ENCODE peak calls at places on chromosome 22, in six cellular contexts. One of them, this sample, is unnamed.

GRCh38 chr22:38724926-38725571 is 19.3 kb downstream of the GTPBP1 start:
- DNase-seq in activated CD4-positive, alpha-beta T cell treated with anti-CD3 and anti-CD28 coated beads, Interleukin-2, amount 50 U/mL, for 48 hours: no peak
- DNase-seq in RWPE1: no peak
- DNase-seq in dermis microvascular lymphatic vessel endothelial cell: peak
- DNase-seq in fibroblast of pulmonary artery: peak
- DNase-seq in stimulated activated CD8-positive, alpha-beta memory T cell treated with anti-CD3 and anti-CD28 coated beads, Interleukin-4, amount 100 ng/mL, for 24 hours: no peak
- DNase-seq in this sample: peak

GRCh38 chr22:47156352-47157092 is 394.1 kb downstream of the TBC1D22A start:
- DNase-seq in activated CD4-positive, alpha-beta T cell treated with anti-CD3 and anti-CD28 coated beads, Interleukin-2, amount 50 U/mL, for 48 hours: no peak
- DNase-seq in RWPE1: no peak
- DNase-seq in dermis microvascular lymphatic vessel endothelial cell: no peak
- DNase-seq in fibroblast of pulmonary artery: no peak
- DNase-seq in stimulated activated CD8-positive, alpha-beta memory T cell treated with anti-CD3 and anti-CD28 coated beads, Interleukin-4, amount 100 ng/mL, for 24 hours: no peak
- DNase-seq in this sample: no peak

GRCh38 chr22:46374663-46375474 is 39.4 kb downstream of the TRMU start:
- DNase-seq in activated CD4-positive, alpha-beta T cell treated with anti-CD3 and anti-CD28 coated beads, Interleukin-2, amount 50 U/mL, for 48 hours: no peak
- DNase-seq in RWPE1: no peak
- DNase-seq in dermis microvascular lymphatic vessel endothelial cell: no peak
- DNase-seq in fibroblast of pulmonary artery: no peak
- DNase-seq in stimulated activated CD8-positive, alpha-beta memory T cell treated with anti-CD3 and anti-CD28 coated beads, Interleukin-4, amount 100 ng/mL, for 24 hours: no peak
- DNase-seq in this sample: no peak

GRCh38 chr22:25396615-25397200 is 167.8 kb upstream of the GRK3 start:
- DNase-seq in activated CD4-positive, alpha-beta T cell treated with anti-CD3 and anti-CD28 coated beads, Interleukin-2, amount 50 U/mL, for 48 hours: no peak
- DNase-seq in RWPE1: no peak
- DNase-seq in dermis microvascular lymphatic vessel endothelial cell: no peak
- DNase-seq in fibroblast of pulmonary artery: no peak
- DNase-seq in stimulated activated CD8-positive, alpha-beta memory T cell treated with anti-CD3 and anti-CD28 coated beads, Interleukin-4, amount 100 ng/mL, for 24 hours: no peak
- DNase-seq in this sample: no peak

GRCh38 chr22:45777046-45777851 is 105.6 kb downstream of the ATXN10 start:
- DNase-seq in activated CD4-positive, alpha-beta T cell treated with anti-CD3 and anti-CD28 coated beads, Interleukin-2, amount 50 U/mL, for 48 hours: no peak
- DNase-seq in RWPE1: peak
- DNase-seq in dermis microvascular lymphatic vessel endothelial cell: peak
- DNase-seq in fibroblast of pulmonary artery: peak
- DNase-seq in stimulated activated CD8-positive, alpha-beta memory T cell treated with anti-CD3 and anti-CD28 coated beads, Interleukin-4, amount 100 ng/mL, for 24 hours: no peak
- DNase-seq in this sample: no peak

GRCh38 chr22:37259540-37260029 is 15.5 kb upstream of the RAC2 start:
- DNase-seq in activated CD4-positive, alpha-beta T cell treated with anti-CD3 and anti-CD28 coated beads, Interleukin-2, amount 50 U/mL, for 48 hours: peak
- DNase-seq in RWPE1: peak
- DNase-seq in dermis microvascular lymphatic vessel endothelial cell: peak
- DNase-seq in fibroblast of pulmonary artery: peak
- DNase-seq in stimulated activated CD8-positive, alpha-beta memory T cell treated with anti-CD3 and anti-CD28 coated beads, Interleukin-4, amount 100 ng/mL, for 24 hours: no peak
- DNase-seq in this sample: no peak

GRCh38 chr22:30742291-30743256 is 47.9 kb downstream of the OSBP2 start:
- DNase-seq in activated CD4-positive, alpha-beta T cell treated with anti-CD3 and anti-CD28 coated beads, Interleukin-2, amount 50 U/mL, for 48 hours: peak
- DNase-seq in RWPE1: no peak
- DNase-seq in dermis microvascular lymphatic vessel endothelial cell: no peak
- DNase-seq in fibroblast of pulmonary artery: no peak
- DNase-seq in stimulated activated CD8-positive, alpha-beta memory T cell treated with anti-CD3 and anti-CD28 coated beads, Interleukin-4, amount 100 ng/mL, for 24 hours: no peak
- DNase-seq in this sample: no peak

GRCh38 chr22:45884201-45885067 is 92.5 kb downstream of the WNT7B start:
- DNase-seq in activated CD4-positive, alpha-beta T cell treated with anti-CD3 and anti-CD28 coated beads, Interleukin-2, amount 50 U/mL, for 48 hours: no peak
- DNase-seq in RWPE1: no peak
- DNase-seq in dermis microvascular lymphatic vessel endothelial cell: no peak
- DNase-seq in fibroblast of pulmonary artery: no peak
- DNase-seq in stimulated activated CD8-positive, alpha-beta memory T cell treated with anti-CD3 and anti-CD28 coated beads, Interleukin-4, amount 100 ng/mL, for 24 hours: no peak
- DNase-seq in this sample: no peak

GRCh38 chr22:36356708-36357694 is 30.8 kb downstream of the MYH9 start:
- DNase-seq in activated CD4-positive, alpha-beta T cell treated with anti-CD3 and anti-CD28 coated beads, Interleukin-2, amount 50 U/mL, for 48 hours: peak
- DNase-seq in RWPE1: no peak
- DNase-seq in dermis microvascular lymphatic vessel endothelial cell: peak
- DNase-seq in fibroblast of pulmonary artery: no peak
- DNase-seq in stimulated activated CD8-positive, alpha-beta memory T cell treated with anti-CD3 and anti-CD28 coated beads, Interleukin-4, amount 100 ng/mL, for 24 hours: no peak
- DNase-seq in this sample: peak

GRCh38 chr22:19801340-19802000 is 40.9 kb downstream of the TBX1 start:
- DNase-seq in activated CD4-positive, alpha-beta T cell treated with anti-CD3 and anti-CD28 coated beads, Interleukin-2, amount 50 U/mL, for 48 hours: no peak
- DNase-seq in RWPE1: no peak
- DNase-seq in dermis microvascular lymphatic vessel endothelial cell: no peak
- DNase-seq in fibroblast of pulmonary artery: no peak
- DNase-seq in stimulated activated CD8-positive, alpha-beta memory T cell treated with anti-CD3 and anti-CD28 coated beads, Interleukin-4, amount 100 ng/mL, for 24 hours: no peak
- DNase-seq in this sample: no peak

GRCh38 chr22:32493551-32493950 is 18.9 kb downstream of the FBXO7 start:
- DNase-seq in activated CD4-positive, alpha-beta T cell treated with anti-CD3 and anti-CD28 coated beads, Interleukin-2, amount 50 U/mL, for 48 hours: no peak
- DNase-seq in RWPE1: no peak
- DNase-seq in dermis microvascular lymphatic vessel endothelial cell: peak
- DNase-seq in fibroblast of pulmonary artery: no peak
- DNase-seq in stimulated activated CD8-positive, alpha-beta memory T cell treated with anti-CD3 and anti-CD28 coated beads, Interleukin-4, amount 100 ng/mL, for 24 hours: no peak
- DNase-seq in this sample: no peak

GRCh38 chr22:25077056-25077455 is 122.6 kb upstream of the CRYBB3 start:
- DNase-seq in activated CD4-positive, alpha-beta T cell treated with anti-CD3 and anti-CD28 coated beads, Interleukin-2, amount 50 U/mL, for 48 hours: no peak
- DNase-seq in RWPE1: no peak
- DNase-seq in dermis microvascular lymphatic vessel endothelial cell: no peak
- DNase-seq in fibroblast of pulmonary artery: no peak
- DNase-seq in stimulated activated CD8-positive, alpha-beta memory T cell treated with anti-CD3 and anti-CD28 coated beads, Interleukin-4, amount 100 ng/mL, for 24 hours: no peak
- DNase-seq in this sample: no peak

GRCh38 chr22:42131562-42131961 is 952 bp upstream of the CYP2D6 start:
- DNase-seq in activated CD4-positive, alpha-beta T cell treated with anti-CD3 and anti-CD28 coated beads, Interleukin-2, amount 50 U/mL, for 48 hours: no peak
- DNase-seq in RWPE1: no peak
- DNase-seq in dermis microvascular lymphatic vessel endothelial cell: no peak
- DNase-seq in fibroblast of pulmonary artery: no peak
- DNase-seq in stimulated activated CD8-positive, alpha-beta memory T cell treated with anti-CD3 and anti-CD28 coated beads, Interleukin-4, amount 100 ng/mL, for 24 hours: no peak
- DNase-seq in this sample: no peak

GRCh38 chr22:26681395-26681821 is 24.0 kb downstream of the MIAT start:
- DNase-seq in activated CD4-positive, alpha-beta T cell treated with anti-CD3 and anti-CD28 coated beads, Interleukin-2, amount 50 U/mL, for 48 hours: no peak
- DNase-seq in RWPE1: no peak
- DNase-seq in dermis microvascular lymphatic vessel endothelial cell: peak
- DNase-seq in fibroblast of pulmonary artery: peak
- DNase-seq in stimulated activated CD8-positive, alpha-beta memory T cell treated with anti-CD3 and anti-CD28 coated beads, Interleukin-4, amount 100 ng/mL, for 24 hours: no peak
- DNase-seq in this sample: no peak

GRCh38 chr22:37681556-37682049 is 4.5 kb upstream of the NOL12 start:
- DNase-seq in activated CD4-positive, alpha-beta T cell treated with anti-CD3 and anti-CD28 coated beads, Interleukin-2, amount 50 U/mL, for 48 hours: peak
- DNase-seq in RWPE1: peak
- DNase-seq in dermis microvascular lymphatic vessel endothelial cell: peak
- DNase-seq in fibroblast of pulmonary artery: peak
- DNase-seq in stimulated activated CD8-positive, alpha-beta memory T cell treated with anti-CD3 and anti-CD28 coated beads, Interleukin-4, amount 100 ng/mL, for 24 hours: peak
- DNase-seq in this sample: peak

GRCh38 chr22:38788417-38788816 is 5.5 kb downstream of the DNAL4 start:
- DNase-seq in activated CD4-positive, alpha-beta T cell treated with anti-CD3 and anti-CD28 coated beads, Interleukin-2, amount 50 U/mL, for 48 hours: no peak
- DNase-seq in RWPE1: no peak
- DNase-seq in dermis microvascular lymphatic vessel endothelial cell: peak
- DNase-seq in fibroblast of pulmonary artery: peak
- DNase-seq in stimulated activated CD8-positive, alpha-beta memory T cell treated with anti-CD3 and anti-CD28 coated beads, Interleukin-4, amount 100 ng/mL, for 24 hours: no peak
- DNase-seq in this sample: no peak

GRCh38 chr22:39622881-39623367 is 52.4 kb downstream of the CACNA1I start:
- DNase-seq in activated CD4-positive, alpha-beta T cell treated with anti-CD3 and anti-CD28 coated beads, Interleukin-2, amount 50 U/mL, for 48 hours: peak
- DNase-seq in RWPE1: no peak
- DNase-seq in dermis microvascular lymphatic vessel endothelial cell: peak
- DNase-seq in fibroblast of pulmonary artery: peak
- DNase-seq in stimulated activated CD8-positive, alpha-beta memory T cell treated with anti-CD3 and anti-CD28 coated beads, Interleukin-4, amount 100 ng/mL, for 24 hours: peak
- DNase-seq in this sample: peak

GRCh38 chr22:32323513-32324164 is 34.0 kb upstream of the RFPL3 start:
- DNase-seq in activated CD4-positive, alpha-beta T cell treated with anti-CD3 and anti-CD28 coated beads, Interleukin-2, amount 50 U/mL, for 48 hours: no peak
- DNase-seq in RWPE1: no peak
- DNase-seq in dermis microvascular lymphatic vessel endothelial cell: no peak
- DNase-seq in fibroblast of pulmonary artery: no peak
- DNase-seq in stimulated activated CD8-positive, alpha-beta memory T cell treated with anti-CD3 and anti-CD28 coated beads, Interleukin-4, amount 100 ng/mL, for 24 hours: no peak
- DNase-seq in this sample: no peak

GRCh38 chr22:36104435-36104834 is 56.1 kb downstream of the APOL3 start:
- DNase-seq in activated CD4-positive, alpha-beta T cell treated with anti-CD3 and anti-CD28 coated beads, Interleukin-2, amount 50 U/mL, for 48 hours: no peak
- DNase-seq in RWPE1: no peak
- DNase-seq in dermis microvascular lymphatic vessel endothelial cell: no peak
- DNase-seq in fibroblast of pulmonary artery: no peak
- DNase-seq in stimulated activated CD8-positive, alpha-beta memory T cell treated with anti-CD3 and anti-CD28 coated beads, Interleukin-4, amount 100 ng/mL, for 24 hours: no peak
- DNase-seq in this sample: no peak

GRCh38 chr22:37077802-37078448 is 26.4 kb downstream of the KCTD17 start:
- DNase-seq in activated CD4-positive, alpha-beta T cell treated with anti-CD3 and anti-CD28 coated beads, Interleukin-2, amount 50 U/mL, for 48 hours: peak
- DNase-seq in RWPE1: peak
- DNase-seq in dermis microvascular lymphatic vessel endothelial cell: peak
- DNase-seq in fibroblast of pulmonary artery: peak
- DNase-seq in stimulated activated CD8-positive, alpha-beta memory T cell treated with anti-CD3 and anti-CD28 coated beads, Interleukin-4, amount 100 ng/mL, for 24 hours: peak
- DNase-seq in this sample: peak

GRCh38 chr22:23071163-23072034 is 1.1 kb downstream of the GNAZ start:
- DNase-seq in activated CD4-positive, alpha-beta T cell treated with anti-CD3 and anti-CD28 coated beads, Interleukin-2, amount 50 U/mL, for 48 hours: no peak
- DNase-seq in RWPE1: no peak
- DNase-seq in dermis microvascular lymphatic vessel endothelial cell: no peak
- DNase-seq in fibroblast of pulmonary artery: no peak
- DNase-seq in stimulated activated CD8-positive, alpha-beta memory T cell treated with anti-CD3 and anti-CD28 coated beads, Interleukin-4, amount 100 ng/mL, for 24 hours: no peak
- DNase-seq in this sample: no peak

GRCh38 chr22:36292823-36293530 is 40.0 kb downstream of the APOL1 start:
- DNase-seq in activated CD4-positive, alpha-beta T cell treated with anti-CD3 and anti-CD28 coated beads, Interleukin-2, amount 50 U/mL, for 48 hours: no peak
- DNase-seq in RWPE1: no peak
- DNase-seq in dermis microvascular lymphatic vessel endothelial cell: no peak
- DNase-seq in fibroblast of pulmonary artery: no peak
- DNase-seq in stimulated activated CD8-positive, alpha-beta memory T cell treated with anti-CD3 and anti-CD28 coated beads, Interleukin-4, amount 100 ng/mL, for 24 hours: no peak
- DNase-seq in this sample: no peak

GRCh38 chr22:38760477-38761201 is 4.8 kb upstream of the SUN2 start:
- DNase-seq in activated CD4-positive, alpha-beta T cell treated with anti-CD3 and anti-CD28 coated beads, Interleukin-2, amount 50 U/mL, for 48 hours: no peak
- DNase-seq in RWPE1: no peak
- DNase-seq in dermis microvascular lymphatic vessel endothelial cell: no peak
- DNase-seq in fibroblast of pulmonary artery: peak
- DNase-seq in stimulated activated CD8-positive, alpha-beta memory T cell treated with anti-CD3 and anti-CD28 coated beads, Interleukin-4, amount 100 ng/mL, for 24 hours: no peak
- DNase-seq in this sample: peak

GRCh38 chr22:35630387-35630793 is 13.3 kb upstream of the MB start:
- DNase-seq in activated CD4-positive, alpha-beta T cell treated with anti-CD3 and anti-CD28 coated beads, Interleukin-2, amount 50 U/mL, for 48 hours: no peak
- DNase-seq in RWPE1: peak
- DNase-seq in dermis microvascular lymphatic vessel endothelial cell: no peak
- DNase-seq in fibroblast of pulmonary artery: peak
- DNase-seq in stimulated activated CD8-positive, alpha-beta memory T cell treated with anti-CD3 and anti-CD28 coated beads, Interleukin-4, amount 100 ng/mL, for 24 hours: no peak
- DNase-seq in this sample: no peak

GRCh38 chr22:31838917-31839316 is 85.1 kb downstream of the DEPDC5 start:
- DNase-seq in activated CD4-positive, alpha-beta T cell treated with anti-CD3 and anti-CD28 coated beads, Interleukin-2, amount 50 U/mL, for 48 hours: no peak
- DNase-seq in RWPE1: peak
- DNase-seq in dermis microvascular lymphatic vessel endothelial cell: no peak
- DNase-seq in fibroblast of pulmonary artery: no peak
- DNase-seq in stimulated activated CD8-positive, alpha-beta memory T cell treated with anti-CD3 and anti-CD28 coated beads, Interleukin-4, amount 100 ng/mL, for 24 hours: no peak
- DNase-seq in this sample: no peak

GRCh38 chr22:37267128-37267587 is 15.2 kb upstream of the CYTH4 start:
- DNase-seq in activated CD4-positive, alpha-beta T cell treated with anti-CD3 and anti-CD28 coated beads, Interleukin-2, amount 50 U/mL, for 48 hours: peak
- DNase-seq in RWPE1: peak
- DNase-seq in dermis microvascular lymphatic vessel endothelial cell: peak
- DNase-seq in fibroblast of pulmonary artery: no peak
- DNase-seq in stimulated activated CD8-positive, alpha-beta memory T cell treated with anti-CD3 and anti-CD28 coated beads, Interleukin-4, amount 100 ng/mL, for 24 hours: peak
- DNase-seq in this sample: peak

GRCh38 chr22:32823024-32823730 is 21.7 kb downstream of the TIMP3 start:
- DNase-seq in activated CD4-positive, alpha-beta T cell treated with anti-CD3 and anti-CD28 coated beads, Interleukin-2, amount 50 U/mL, for 48 hours: peak
- DNase-seq in RWPE1: no peak
- DNase-seq in dermis microvascular lymphatic vessel endothelial cell: peak
- DNase-seq in fibroblast of pulmonary artery: peak
- DNase-seq in stimulated activated CD8-positive, alpha-beta memory T cell treated with anti-CD3 and anti-CD28 coated beads, Interleukin-4, amount 100 ng/mL, for 24 hours: no peak
- DNase-seq in this sample: peak

GRCh38 chr22:19120829-19121630 is 1.2 kb downstream of the DGCR2 start:
- DNase-seq in activated CD4-positive, alpha-beta T cell treated with anti-CD3 and anti-CD28 coated beads, Interleukin-2, amount 50 U/mL, for 48 hours: no peak
- DNase-seq in RWPE1: peak
- DNase-seq in dermis microvascular lymphatic vessel endothelial cell: peak
- DNase-seq in fibroblast of pulmonary artery: peak
- DNase-seq in stimulated activated CD8-positive, alpha-beta memory T cell treated with anti-CD3 and anti-CD28 coated beads, Interleukin-4, amount 100 ng/mL, for 24 hours: no peak
- DNase-seq in this sample: no peak

GRCh38 chr22:26593763-26594162 is 3.8 kb upstream of the TPST2 start:
- DNase-seq in activated CD4-positive, alpha-beta T cell treated with anti-CD3 and anti-CD28 coated beads, Interleukin-2, amount 50 U/mL, for 48 hours: no peak
- DNase-seq in RWPE1: no peak
- DNase-seq in dermis microvascular lymphatic vessel endothelial cell: no peak
- DNase-seq in fibroblast of pulmonary artery: no peak
- DNase-seq in stimulated activated CD8-positive, alpha-beta memory T cell treated with anti-CD3 and anti-CD28 coated beads, Interleukin-4, amount 100 ng/mL, for 24 hours: no peak
- DNase-seq in this sample: no peak

GRCh38 chr22:43811777-43812148 is 342 bp downstream of the EFCAB6 start:
- DNase-seq in activated CD4-positive, alpha-beta T cell treated with anti-CD3 and anti-CD28 coated beads, Interleukin-2, amount 50 U/mL, for 48 hours: no peak
- DNase-seq in RWPE1: peak
- DNase-seq in dermis microvascular lymphatic vessel endothelial cell: peak
- DNase-seq in fibroblast of pulmonary artery: peak
- DNase-seq in stimulated activated CD8-positive, alpha-beta memory T cell treated with anti-CD3 and anti-CD28 coated beads, Interleukin-4, amount 100 ng/mL, for 24 hours: no peak
- DNase-seq in this sample: peak

GRCh38 chr22:33451851-33452469 is 393.8 kb upstream of the SYN3 start:
- DNase-seq in activated CD4-positive, alpha-beta T cell treated with anti-CD3 and anti-CD28 coated beads, Interleukin-2, amount 50 U/mL, for 48 hours: no peak
- DNase-seq in RWPE1: no peak
- DNase-seq in dermis microvascular lymphatic vessel endothelial cell: no peak
- DNase-seq in fibroblast of pulmonary artery: no peak
- DNase-seq in stimulated activated CD8-positive, alpha-beta memory T cell treated with anti-CD3 and anti-CD28 coated beads, Interleukin-4, amount 100 ng/mL, for 24 hours: no peak
- DNase-seq in this sample: no peak

GRCh38 chr22:44724416-44724815 is 22.4 kb downstream of the PRR5 start:
- DNase-seq in activated CD4-positive, alpha-beta T cell treated with anti-CD3 and anti-CD28 coated beads, Interleukin-2, amount 50 U/mL, for 48 hours: no peak
- DNase-seq in RWPE1: no peak
- DNase-seq in dermis microvascular lymphatic vessel endothelial cell: no peak
- DNase-seq in fibroblast of pulmonary artery: no peak
- DNase-seq in stimulated activated CD8-positive, alpha-beta memory T cell treated with anti-CD3 and anti-CD28 coated beads, Interleukin-4, amount 100 ng/mL, for 24 hours: no peak
- DNase-seq in this sample: no peak

GRCh38 chr22:25281675-25282345 is 62.4 kb downstream of the CRYBB2 start:
- DNase-seq in activated CD4-positive, alpha-beta T cell treated with anti-CD3 and anti-CD28 coated beads, Interleukin-2, amount 50 U/mL, for 48 hours: no peak
- DNase-seq in RWPE1: no peak
- DNase-seq in dermis microvascular lymphatic vessel endothelial cell: no peak
- DNase-seq in fibroblast of pulmonary artery: no peak
- DNase-seq in stimulated activated CD8-positive, alpha-beta memory T cell treated with anti-CD3 and anti-CD28 coated beads, Interleukin-4, amount 100 ng/mL, for 24 hours: no peak
- DNase-seq in this sample: peak

GRCh38 chr22:36237462-36238347 is 1.6 kb downstream of the APOL2 start:
- DNase-seq in activated CD4-positive, alpha-beta T cell treated with anti-CD3 and anti-CD28 coated beads, Interleukin-2, amount 50 U/mL, for 48 hours: peak
- DNase-seq in RWPE1: no peak
- DNase-seq in dermis microvascular lymphatic vessel endothelial cell: peak
- DNase-seq in fibroblast of pulmonary artery: peak
- DNase-seq in stimulated activated CD8-positive, alpha-beta memory T cell treated with anti-CD3 and anti-CD28 coated beads, Interleukin-4, amount 100 ng/mL, for 24 hours: no peak
- DNase-seq in this sample: no peak

GRCh38 chr22:47163481-47163875 is 401.0 kb downstream of the TBC1D22A start:
- DNase-seq in activated CD4-positive, alpha-beta T cell treated with anti-CD3 and anti-CD28 coated beads, Interleukin-2, amount 50 U/mL, for 48 hours: no peak
- DNase-seq in RWPE1: no peak
- DNase-seq in dermis microvascular lymphatic vessel endothelial cell: no peak
- DNase-seq in fibroblast of pulmonary artery: no peak
- DNase-seq in stimulated activated CD8-positive, alpha-beta memory T cell treated with anti-CD3 and anti-CD28 coated beads, Interleukin-4, amount 100 ng/mL, for 24 hours: no peak
- DNase-seq in this sample: no peak

GRCh38 chr22:39087881-39088687 is 9.0 kb upstream of the APOBEC3H start:
- DNase-seq in activated CD4-positive, alpha-beta T cell treated with anti-CD3 and anti-CD28 coated beads, Interleukin-2, amount 50 U/mL, for 48 hours: no peak
- DNase-seq in RWPE1: no peak
- DNase-seq in dermis microvascular lymphatic vessel endothelial cell: peak
- DNase-seq in fibroblast of pulmonary artery: no peak
- DNase-seq in stimulated activated CD8-positive, alpha-beta memory T cell treated with anti-CD3 and anti-CD28 coated beads, Interleukin-4, amount 100 ng/mL, for 24 hours: no peak
- DNase-seq in this sample: no peak

GRCh38 chr22:42069801-42070516 is 653 bp downstream of the NAGA start:
- DNase-seq in activated CD4-positive, alpha-beta T cell treated with anti-CD3 and anti-CD28 coated beads, Interleukin-2, amount 50 U/mL, for 48 hours: no peak
- DNase-seq in RWPE1: no peak
- DNase-seq in dermis microvascular lymphatic vessel endothelial cell: no peak
- DNase-seq in fibroblast of pulmonary artery: no peak
- DNase-seq in stimulated activated CD8-positive, alpha-beta memory T cell treated with anti-CD3 and anti-CD28 coated beads, Interleukin-4, amount 100 ng/mL, for 24 hours: no peak
- DNase-seq in this sample: peak

GRCh38 chr22:30680998-30681770 is 13.5 kb upstream of the OSBP2 start:
- DNase-seq in activated CD4-positive, alpha-beta T cell treated with anti-CD3 and anti-CD28 coated beads, Interleukin-2, amount 50 U/mL, for 48 hours: no peak
- DNase-seq in RWPE1: no peak
- DNase-seq in dermis microvascular lymphatic vessel endothelial cell: no peak
- DNase-seq in fibroblast of pulmonary artery: peak
- DNase-seq in stimulated activated CD8-positive, alpha-beta memory T cell treated with anti-CD3 and anti-CD28 coated beads, Interleukin-4, amount 100 ng/mL, for 24 hours: no peak
- DNase-seq in this sample: peak

GRCh38 chr22:27546157-27546556 is 255.4 kb downstream of the MN1 start:
- DNase-seq in activated CD4-positive, alpha-beta T cell treated with anti-CD3 and anti-CD28 coated beads, Interleukin-2, amount 50 U/mL, for 48 hours: no peak
- DNase-seq in RWPE1: no peak
- DNase-seq in dermis microvascular lymphatic vessel endothelial cell: no peak
- DNase-seq in fibroblast of pulmonary artery: no peak
- DNase-seq in stimulated activated CD8-positive, alpha-beta memory T cell treated with anti-CD3 and anti-CD28 coated beads, Interleukin-4, amount 100 ng/mL, for 24 hours: no peak
- DNase-seq in this sample: peak

This sample was measured in NB4.